ENCODE peak calls at places on chromosomes 2 and 18, in four cellular contexts. I is upper lobe of right lung, W is transverse colon, P is right cardiac atrium. S is an unnamed sample.

GRCh38 chr2:239399404-239399999 is 1.3 kb downstream of the HDAC4 start:
- DNase-seq in P (peak), W (peak), I (peak), S (no peak)

GRCh38 chr2:65715328-65715727 is 282.9 kb upstream of the SPRED2 start:
- DNase-seq in W (no peak), P (no peak), I (no peak), S (no peak)

GRCh38 chr2:96085541-96086355 is 30.6 kb downstream of the ADRA2B start:
- DNase-seq in P (no peak), W (no peak), I (no peak), S (peak)

GRCh38 chr2:142951190-142952007 is 73.9 kb downstream of the KYNU start:
- DNase-seq in I (no peak), W (no peak), P (no peak), S (no peak)

GRCh38 chr2:19649785-19650380 is 251.9 kb downstream of the TTC32 start:
- DNase-seq in W (no peak), P (peak), I (no peak), S (no peak)

GRCh38 chr18:3985030-3985429 is 470.1 kb downstream of the DLGAP1 start:
- DNase-seq in P (no peak), W (no peak), I (no peak), S (no peak)

GRCh38 chr18:27723168-27723567 is 453.8 kb downstream of the CDH2 start:
- DNase-seq in W (no peak), P (no peak), I (no peak), S (no peak)

GRCh38 chr18:77141401-77142118 is 9.0 kb upstream of the MBP start:
- DNase-seq in W (no peak), P (no peak), I (peak), S (no peak)

GRCh38 chr2:160464996-160465395 is 28.6 kb downstream of the RBMS1 start:
- DNase-seq in P (no peak), I (no peak), W (no peak), S (no peak)

GRCh38 chr18:22628795-22629194 is 211.1 kb upstream of the CTAGE1 start:
- DNase-seq in P (no peak), W (no peak), I (no peak), S (no peak)

GRCh38 chr2:64017811-64018714 is 1.2 kb downstream of the VPS54 start:
- DNase-seq in I (no peak), W (peak), P (peak), S (no peak)

GRCh38 chr2:194253528-194254259 is 1403.3 kb upstream of the SLC39A10 start:
- DNase-seq in W (no peak), I (no peak), P (no peak), S (no peak)

GRCh38 chr2:203549406-203549805 is 14.3 kb upstream of the RAPH1 start:
- DNase-seq in W (no peak), I (no peak), P (no peak), S (no peak)

GRCh38 chr18:57149031-57149430 is 2.1 kb downstream of the BOD1L2 start:
- DNase-seq in I (no peak), P (no peak), W (no peak), S (no peak)

GRCh38 chr2:70104231-70105111 is 17.2 kb downstream of the PCBP1 start:
- DNase-seq in I (no peak), P (no peak), W (peak), S (peak)

GRCh38 chr2:231093956-231094355 is 30.9 kb downstream of the HTR2B start:
- DNase-seq in W (peak), P (no peak), I (no peak), S (no peak)

GRCh38 chr2:67066782-67067181 is 330.4 kb upstream of the ETAA1 start:
- DNase-seq in W (no peak), I (no peak), P (no peak), S (no peak)

GRCh38 chr18:22175326-22175725 is 5.9 kb downstream of the GATA6 start:
- DNase-seq in W (no peak), P (no peak), I (no peak), S (no peak)

GRCh38 chr2:27372937-27373336 is 2.5 kb downstream of the SNX17 start:
- DNase-seq in W (no peak), P (no peak), I (no peak), S (no peak)

GRCh38 chr2:203061346-203061745 is 46.7 kb downstream of the NBEAL1 start:
- DNase-seq in P (no peak), W (no peak), I (no peak), S (no peak)

GRCh38 chr2:168988755-168989154 is 42.4 kb downstream of the ABCB11 start:
- DNase-seq in I (no peak), W (no peak), P (no peak), S (no peak)

GRCh38 chr2:168992591-168993349 is 38.4 kb downstream of the ABCB11 start:
- DNase-seq in P (no peak), I (no peak), W (no peak), S (no peak)

GRCh38 chr2:168993538-168993937 is 37.6 kb downstream of the ABCB11 start:
- DNase-seq in I (no peak), W (no peak), P (no peak), S (no peak)

GRCh38 chr2:168995744-168996143 is 35.4 kb downstream of the ABCB11 start:
- DNase-seq in W (no peak), I (no peak), P (no peak), S (no peak)

DNA sequence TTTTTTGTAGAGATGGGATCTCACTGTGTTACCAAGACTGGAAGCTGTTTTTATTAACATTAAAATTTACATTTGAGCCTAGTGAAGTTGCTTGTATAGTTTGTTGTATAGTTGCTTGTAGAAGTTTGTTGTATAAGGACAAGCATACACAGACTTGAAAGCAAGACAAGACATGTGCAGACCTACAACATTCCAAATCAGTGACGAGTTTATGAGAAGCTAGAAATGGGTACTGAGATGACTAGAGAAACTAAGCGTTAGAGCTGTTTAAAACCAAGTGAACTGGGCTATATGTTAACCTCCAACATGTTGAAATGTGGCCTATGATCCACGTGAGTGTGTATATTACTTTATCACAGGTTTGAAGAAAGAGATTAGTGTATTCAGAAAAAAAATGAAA is 39.1 kb downstream of the ABCB11 start:
- DNase-seq in P (no peak), W (no peak), I (no peak), S (no peak)
- H3K27ac ChIP-seq in P (no peak), W (no peak), I (no peak), S (no peak)

GRCh38 chr18:32021756-32022564 is 3.3 kb downstream of the RNF125 start:
- DNase-seq in I (no peak), W (no peak), P (no peak), S (no peak)

GRCh38 chr18:32018331-32019250 is at the start of gene RNF125:
- DNase-seq in P (peak), W (peak), I (peak), S (peak)

DNA sequence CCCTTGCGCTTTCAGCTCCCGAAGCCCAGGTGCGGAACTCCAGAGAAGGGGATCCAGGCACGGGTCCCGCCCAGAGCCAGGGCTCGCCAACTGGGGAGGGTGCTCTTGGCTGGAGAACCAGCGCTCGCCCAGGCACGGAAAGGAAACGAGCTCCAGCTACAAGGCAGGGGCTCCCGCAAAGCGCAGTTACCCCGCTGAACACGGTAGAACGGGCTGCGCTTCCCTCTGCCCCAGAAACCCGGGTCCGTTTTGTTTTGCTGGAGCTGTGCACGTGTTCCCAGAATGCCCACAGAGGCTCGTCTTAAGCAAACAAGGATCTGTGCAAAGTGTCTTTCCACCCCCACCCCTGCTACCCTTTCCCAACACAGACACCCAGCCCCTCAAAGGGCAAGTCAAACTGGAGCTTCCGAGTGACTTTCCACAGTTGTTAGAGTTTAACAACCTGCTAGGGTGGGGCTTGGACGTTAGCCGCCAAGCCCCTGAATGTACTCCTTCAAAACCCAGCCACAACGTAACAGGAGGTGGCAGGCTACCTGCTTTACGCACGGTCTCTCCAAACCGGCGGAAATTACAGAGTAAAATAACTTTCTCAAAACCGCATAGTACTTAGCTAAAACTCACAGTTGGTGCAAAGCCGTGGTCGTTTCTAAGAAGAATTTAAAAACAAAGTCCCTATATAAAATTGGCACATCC is 772 bp downstream of the RNF125 start:
- DNase-seq in W (peak), P (peak), I (peak), S (peak)
- H3K27ac ChIP-seq in W (peak), P (peak), I (peak), S (peak)

GRCh38 chr2:218882463-218882821 is 1.8 kb downstream of the WNT10A start:
- DNase-seq in P (no peak), W (no peak), I (no peak), S (no peak)
- H3K27ac ChIP-seq in P (no peak), W (no peak), I (no peak), S (no peak)

DNA sequence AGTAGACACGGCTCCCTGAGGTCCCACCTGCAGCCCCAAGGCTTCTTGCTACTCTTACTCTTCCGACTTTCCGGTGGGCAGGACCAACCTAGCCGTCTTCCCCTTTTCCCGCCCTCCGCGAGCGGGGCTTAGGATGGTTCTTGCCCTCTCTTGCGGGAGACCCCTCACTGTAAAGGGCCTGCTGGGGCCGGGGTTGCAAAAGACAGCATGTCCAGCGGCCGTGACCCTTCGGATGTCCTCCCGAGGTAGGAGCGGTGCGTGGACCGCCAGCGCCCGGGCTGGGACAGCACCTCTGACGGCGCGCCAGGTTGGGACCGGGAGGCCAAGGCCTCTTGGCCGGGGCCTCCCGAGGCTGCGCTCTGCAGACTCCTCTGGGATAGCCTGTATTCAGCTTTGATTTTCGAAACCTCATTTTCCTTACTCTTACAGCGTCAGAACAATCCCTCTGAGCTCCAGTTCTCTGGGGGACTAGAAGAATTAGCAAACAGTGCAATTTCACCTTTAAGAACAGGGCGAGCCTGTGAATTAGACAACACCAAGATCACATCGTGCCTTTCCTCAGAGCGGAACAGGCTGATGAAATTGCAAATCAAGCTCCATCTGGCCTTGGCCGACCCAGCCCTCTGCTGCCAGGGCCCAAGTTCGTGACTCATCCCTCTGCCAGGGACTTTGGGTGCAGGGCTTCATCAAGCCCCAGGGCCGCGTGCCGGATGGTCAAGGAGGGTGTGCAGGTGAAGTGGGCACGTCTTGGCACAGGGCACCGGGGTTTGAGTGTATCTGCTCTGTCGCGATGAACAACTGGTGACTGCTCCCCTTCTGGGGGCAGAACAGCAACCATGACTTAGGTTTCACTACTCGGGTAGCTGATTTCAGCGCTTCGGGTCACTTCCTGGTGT is 777 bp downstream of the MOCOS start:
- DNase-seq in I (peak), P (peak), W (no peak), S (peak)
- H3K27ac ChIP-seq in I (peak), P (no peak), W (peak), S (peak)

GRCh38 chr18:67385455-67385854 is 131.1 kb downstream of the DSEL start:
- DNase-seq in W (no peak), P (no peak), I (no peak), S (no peak)
- H3K27ac ChIP-seq in W (no peak), P (no peak), I (no peak), S (no peak)

DNA sequence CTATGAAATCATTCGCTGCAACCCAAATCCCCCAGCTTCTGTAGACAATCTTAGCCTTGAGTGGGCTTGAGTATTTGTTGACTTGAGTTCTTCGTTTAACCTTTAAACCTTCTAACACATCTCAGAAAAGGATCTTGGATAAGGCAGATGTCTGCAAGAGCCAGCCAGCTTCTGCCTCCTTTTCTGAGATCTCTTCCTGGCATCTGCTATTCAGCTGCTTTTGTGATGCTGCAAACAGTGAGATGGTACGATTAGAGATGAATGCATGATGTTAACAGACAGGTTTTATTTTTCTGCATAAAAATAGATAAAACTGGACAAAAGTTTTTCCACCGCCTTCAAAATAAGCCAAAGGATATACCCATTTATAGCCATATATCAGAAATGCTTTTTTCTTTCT is 37.6 kb downstream of the NRP2 start:
- DNase-seq in P (no peak), W (no peak), I (no peak), S (no peak)
- H3K27ac ChIP-seq in P (no peak), W (peak), I (no peak), S (no peak)

GRCh38 chr2:195319112-195319460 is 337.9 kb upstream of the SLC39A10 start:
- DNase-seq in P (no peak), W (no peak), I (no peak), S (no peak)

GRCh38 chr2:195319548-195320415 is 337.2 kb upstream of the SLC39A10 start:
- DNase-seq in I (no peak), P (no peak), W (no peak), S (no peak)

GRCh38 chr2:195320416-195320973 is 336.5 kb upstream of the SLC39A10 start:
- DNase-seq in I (no peak), P (no peak), W (no peak), S (no peak)

GRCh38 chr2:195317533-195317932 is 339.5 kb upstream of the SLC39A10 start:
- DNase-seq in P (no peak), I (no peak), W (no peak), S (no peak)

DNA sequence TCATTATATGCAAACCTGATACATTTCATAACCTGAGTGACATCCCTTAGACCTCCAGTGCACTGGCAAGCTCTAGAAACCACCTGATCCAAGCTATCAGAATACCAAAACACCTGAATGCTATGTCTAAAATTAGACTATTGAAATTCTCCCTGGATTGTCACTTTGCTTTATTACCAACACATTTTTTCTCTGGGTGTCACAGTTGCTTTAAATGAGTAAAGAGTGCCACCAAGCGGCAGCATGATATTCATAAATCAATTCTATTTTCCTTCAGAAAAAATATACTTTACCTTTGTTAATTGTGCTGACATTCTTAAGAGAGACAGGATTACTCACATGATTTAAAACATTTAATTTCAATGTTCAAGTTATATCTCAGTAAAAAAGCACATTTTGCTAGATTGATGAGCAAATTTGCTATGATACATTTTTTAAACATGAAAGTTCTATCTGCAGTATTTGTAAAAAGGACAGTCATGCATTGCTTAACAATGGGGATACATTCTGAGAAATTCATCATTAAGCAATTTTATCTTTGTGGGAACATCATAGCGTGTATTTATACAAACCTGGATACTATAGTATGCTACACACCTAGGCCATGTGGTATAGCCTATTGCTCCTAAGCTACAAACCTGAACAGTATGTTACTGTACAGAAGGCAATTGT is 338.4 kb upstream of the SLC39A10 start:
- DNase-seq in I (no peak), W (peak), P (peak), S (no peak)
- H3K27ac ChIP-seq in I (no peak), W (no peak), P (no peak), S (no peak)

GRCh38 chr2:128302744-128303067 is 16.0 kb downstream of the HS6ST1 start:
- DNase-seq in P (peak), I (no peak), W (no peak), S (no peak)

GRCh38 chr2:128302011-128302743 is 16.5 kb downstream of the HS6ST1 start:
- DNase-seq in P (peak), W (no peak), I (no peak), S (no peak)

GRCh38 chr2:128303911-128304310 is 14.8 kb downstream of the HS6ST1 start:
- DNase-seq in I (no peak), P (no peak), W (no peak), S (no peak)

GRCh38 chr2:128304330-128304714 is 14.3 kb downstream of the HS6ST1 start:
- DNase-seq in P (no peak), W (no peak), I (no peak), S (peak)

GRCh38 chr2:128303095-128303791 is 15.4 kb downstream of the HS6ST1 start:
- DNase-seq in W (no peak), P (peak), I (no peak), S (no peak)
- H3K27ac ChIP-seq in W (peak), P (no peak), I (no peak), S (peak)

DNA sequence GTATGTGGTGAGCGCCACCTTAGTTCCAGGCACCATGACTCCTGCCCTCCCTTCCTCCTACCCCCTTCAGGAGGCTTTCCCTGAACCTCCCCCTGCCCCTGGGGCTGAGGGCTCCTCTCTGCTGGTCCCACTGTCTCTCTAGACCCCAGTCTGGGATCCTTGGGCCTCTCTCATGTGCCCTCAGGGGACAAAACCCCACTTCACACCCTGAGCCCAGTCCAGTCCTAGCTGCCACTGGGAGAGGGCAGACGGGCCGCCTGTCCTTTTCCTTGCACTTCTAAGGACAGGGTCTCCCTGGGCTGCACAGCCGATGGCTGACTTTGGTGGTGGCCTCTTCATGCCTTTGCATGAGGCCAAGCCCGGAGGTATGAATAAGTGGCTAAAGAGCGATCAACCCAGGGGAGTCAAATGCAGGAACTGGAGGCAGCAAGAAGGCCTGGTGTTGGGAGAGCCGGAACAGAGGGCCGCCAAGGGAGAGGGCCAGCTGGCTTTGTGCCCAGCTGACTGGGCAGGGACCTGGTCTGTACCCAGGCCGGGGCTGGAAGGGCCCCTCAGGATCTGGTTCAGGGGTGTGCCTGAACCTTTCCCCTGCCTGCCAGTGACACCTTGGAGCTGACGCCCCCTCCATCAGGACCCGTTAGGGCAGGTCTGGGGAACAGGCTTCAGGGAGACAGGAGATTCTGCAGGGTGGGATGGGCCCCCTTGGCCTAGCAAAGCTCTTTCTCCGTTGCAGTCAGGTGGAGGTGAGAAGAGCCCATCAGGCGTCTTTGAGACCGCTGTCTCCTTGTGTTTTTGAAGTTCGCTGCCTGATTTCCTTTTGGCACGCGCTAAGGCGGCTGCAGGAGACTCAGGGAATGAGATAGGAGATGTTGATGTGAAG is 29.6 kb downstream of the GLI2 start:
- DNase-seq in I (peak), P (peak), W (no peak), S (peak)
- H3K27ac ChIP-seq in I (peak), P (peak), W (peak), S (peak)

S was measured in ovary.